ENCODE peak calls at places on chromosomes 16 and 17, in five cellular contexts. U, M, E, L and W are unnamed samples. For H3K4me1, the result is how much of the 10 kb centered on the place peaks cover.

GRCh38 chr17:7041607-7042506 is 2.0 kb downstream of the SLC16A11 start:
- DNase-seq in U (no peak), M (peak), E (no peak), L (no peak), W (no peak)

GRCh38 chr17:3882276-3882675 is 10.6 kb downstream of the CAMKK1 start:
- DNase-seq in U (no peak), M (no peak), E (no peak), L (no peak), W (no peak)

GRCh38 chr16:24829153-24829552 is 16.6 kb upstream of the SLC5A11 start:
- DNase-seq in U (no peak), M (no peak), E (no peak), L (no peak), W (no peak)

GRCh38 chr17:71284032-71284755 is 836.6 kb upstream of the SOX9 start:
- DNase-seq in U (no peak), M (no peak), E (no peak), L (no peak), W (no peak)

GRCh38 chr16:27879601-27880247 is 183.8 kb downstream of the GSG1L start:
- DNase-seq in U (no peak), M (peak), E (no peak), L (no peak), W (no peak)

GRCh38 chr16:16093625-16094332 is 129.5 kb downstream of the ABCC6 start:
- DNase-seq in U (no peak), M (no peak), E (no peak), L (no peak), W (no peak)

GRCh38 chr17:77869041-77869595 is 89.4 kb upstream of the TNRC6C start:
- DNase-seq in U (no peak), M (peak), E (no peak), L (peak), W (peak)

GRCh38 chr16:17173134-17173729 is 297.5 kb downstream of the XYLT1 start:
- DNase-seq in U (peak), M (no peak), E (no peak), L (peak), W (peak)

GRCh38 chr17:8946071-8946470 is 19.4 kb downstream of the PIK3R5 start:
- DNase-seq in U (no peak), M (no peak), E (no peak), L (no peak), W (no peak)

GRCh38 chr16:66270333-66270927 is 96.1 kb upstream of the CDH5 start:
- DNase-seq in U (no peak), M (peak), E (peak), L (peak), W (peak)

GRCh38 chr17:43873091-43873490 is 26.1 kb downstream of the CD300LG start:
- DNase-seq in U (no peak), M (no peak), E (no peak), L (no peak), W (no peak)

GRCh38 chr17:33802349-33803272 is 452.5 kb upstream of the CCL2 start:
- DNase-seq in U (no peak), M (no peak), E (no peak), L (peak), W (no peak)

GRCh38 chr17:57685499-57686132 is 59.5 kb downstream of the CCDC182 start:
- DNase-seq in U (no peak), M (no peak), E (no peak), L (no peak), W (no peak)

GRCh38 chr17:39177256-39177655 is 11.3 kb upstream of the ARL5C start:
- DNase-seq in U (no peak), M (peak), E (no peak), L (no peak), W (no peak)

GRCh38 chr16:19916064-19916463 is 31.4 kb upstream of the GPRC5B start:
- DNase-seq in U (no peak), M (no peak), E (no peak), L (no peak), W (no peak)

GRCh38 chr16:53863861-53864260 is 159.9 kb downstream of the FTO start:
- DNase-seq in U (no peak), M (no peak), E (no peak), L (no peak), W (no peak)

GRCh38 chr16:85897384-85897783 is 1.6 kb upstream of the IRF8 start:
- DNase-seq in U (no peak), M (no peak), E (no peak), L (no peak), W (no peak)

GRCh38 chr16:89393731-89394406 is 96.5 kb downstream of the ANKRD11 start:
- DNase-seq in U (no peak), M (no peak), E (peak), L (peak), W (no peak)

GRCh38 chr16:84782841-84783240 is 36.9 kb upstream of the CRISPLD2 start:
- DNase-seq in U (no peak), M (no peak), E (no peak), L (no peak), W (no peak)

GRCh38 chr16:49213594-49213993 is 68.0 kb downstream of the CBLN1 start:
- DNase-seq in U (no peak), M (no peak), E (no peak), L (no peak), W (no peak)

GRCh38 chr16:9134306-9134705 is 42.9 kb downstream of the HAPSTR1 start:
- DNase-seq in U (no peak), M (no peak), E (no peak), L (no peak), W (no peak)

GRCh38 chr16:57893559-57894389 is 77.2 kb downstream of the CNGB1 start:
- DNase-seq in U (no peak), M (no peak), E (no peak), L (peak), W (peak)

GRCh38 chr17:8128125-8128784 is 4.3 kb upstream of the HES7 start:
- DNase-seq in U (no peak), M (no peak), E (peak), L (no peak), W (no peak)

GRCh38 chr17:67413399-67413798 is 36.3 kb downstream of the PITPNC1 start:
- DNase-seq in U (no peak), M (no peak), E (no peak), L (no peak), W (no peak)

GRCh38 chr16:57503366-57503765 is 17.1 kb upstream of the DOK4 start:
- DNase-seq in U (no peak), M (peak), E (peak), L (no peak), W (no peak)

GRCh38 chr16:20906871-20907255 is 6.3 kb downstream of the LYRM1 start:
- DNase-seq in U (no peak), M (no peak), E (no peak), L (no peak), W (no peak)

GRCh38 chr16:67726106-67727034 is 7.3 kb upstream of the GFOD2 start:
- DNase-seq in U (no peak), M (no peak), E (no peak), L (no peak), W (peak)

GRCh38 chr17:73497721-73498120 is 146.5 kb downstream of the SDK2 start:
- DNase-seq in U (no peak), M (no peak), E (no peak), L (no peak), W (no peak)

GRCh38 chr16:27424772-27425498 is 23.0 kb downstream of the IL21R start:
- DNase-seq in U (no peak), M (no peak), E (no peak), L (no peak), W (no peak)

GRCh38 chr16:88287219-88287618 is 95.5 kb upstream of the ZNF469 start:
- DNase-seq in U (no peak), M (no peak), E (peak), L (no peak), W (peak)

GRCh38 chr16:74577882-74578366 is 29.0 kb downstream of the GLG1 start:
- DNase-seq in U (no peak), M (no peak), E (no peak), L (no peak), W (no peak)

GRCh38 chr17:65774787-65775186 is 213.3 kb upstream of the AXIN2 start:
- DNase-seq in U (no peak), M (no peak), E (no peak), L (no peak), W (no peak)

GRCh38 chr17:47225436-47225858 is 16.3 kb downstream of the MYL4 start:
- DNase-seq in U (peak), M (peak), E (no peak), L (no peak), W (peak)

GRCh38 chr17:49819118-49819517 is 28.8 kb downstream of the TAC4 start:
- DNase-seq in U (no peak), M (no peak), E (no peak), L (no peak), W (no peak)

GRCh38 chr17:65856865-65857264 is 295.4 kb upstream of the AXIN2 start:
- DNase-seq in U (no peak), M (no peak), E (no peak), L (no peak), W (no peak)

GRCh38 chr17:46191332-46192210 is 1.7 kb downstream of the KANSL1 start:
- DNase-seq in U (no peak), M (no peak), E (no peak), L (no peak), W (no peak)

GRCh38 chr17:68509151-68510057 is 2.8 kb upstream of the PRKAR1A start:
- DNase-seq in U (peak), M (peak), E (peak), L (peak), W (peak)

GRCh38 chr16:70254095-70254964 is 2.6 kb upstream of the EXOSC6 start:
- DNase-seq in U (no peak), M (no peak), E (peak), L (no peak), W (no peak)

GRCh38 chr16:75911896-75912295 is 185.6 kb upstream of the CPHXL start:
- DNase-seq in U (no peak), M (no peak), E (no peak), L (no peak), W (no peak)

GRCh38 chr16:2867987-2868789 is 10.2 kb upstream of the PRSS22 start:
- DNase-seq in U (peak), M (peak), E (peak), L (peak), W (peak)

GRCh38 chr16:2866422-2866821 is 8.5 kb upstream of the PRSS22 start:
- DNase-seq in U (no peak), M (no peak), E (no peak), L (no peak), W (no peak)

GRCh38 chr16:2869502-2870064 is 11.6 kb upstream of the PRSS22 start:
- DNase-seq in U (no peak), M (no peak), E (no peak), L (no peak), W (no peak)

GRCh38 chr16:2871926-2872325 is 11.1 kb upstream of the FLYWCH2 start:
- DNase-seq in U (no peak), M (peak), E (peak), L (peak), W (no peak)

DNA sequence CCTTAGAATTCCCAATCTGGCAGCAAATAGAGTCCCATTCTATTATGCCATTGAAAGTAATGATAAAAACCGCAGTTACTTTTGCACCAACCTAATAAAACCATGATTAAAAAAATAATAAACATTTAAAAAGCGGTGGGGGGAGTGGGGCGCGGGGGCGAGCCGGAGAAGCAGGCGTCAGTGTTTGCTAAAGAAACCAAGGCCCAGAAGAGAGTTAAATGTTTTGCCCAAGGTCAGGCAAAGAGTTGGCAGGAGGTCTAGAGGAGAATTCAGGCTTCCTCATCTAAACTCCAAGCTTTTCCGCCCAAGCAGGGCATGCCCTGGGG is 9.7 kb upstream of the PRSS22 start:
- DNase-seq in U (no peak), M (no peak), E (no peak), L (no peak), W (no peak)
- H3K27ac ChIP-seq in U (peak), M (peak), E (peak), L (peak), W (peak)

DNA sequence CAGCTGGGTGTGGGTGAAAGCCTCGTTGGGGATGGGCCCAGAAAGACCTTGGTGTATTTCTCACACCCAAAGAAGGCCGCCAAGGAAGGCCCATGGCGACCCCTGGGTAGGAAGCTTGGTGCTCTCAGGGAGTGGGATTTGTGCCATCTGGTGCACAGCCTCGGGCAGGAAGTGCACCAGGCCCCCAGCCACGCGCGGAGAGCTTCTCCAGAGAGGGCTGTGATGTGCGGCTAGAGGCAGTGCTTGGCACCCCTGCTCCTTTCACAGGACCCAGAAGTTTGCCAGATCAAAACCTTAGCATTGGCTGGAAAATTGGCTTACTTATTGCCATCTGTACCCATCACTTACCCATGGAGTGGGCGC is 144.0 kb downstream of the CLEC16A start:
- DNase-seq in U (no peak), M (no peak), E (no peak), L (no peak), W (no peak)
- H3K4me3 ChIP-seq in U (no peak), M (no peak), E (no peak), L (no peak), W (no peak)

GRCh38 chr17:81336296-81336929 is 41.3 kb upstream of the SLC38A10 start:
- DNase-seq in U (no peak), M (peak), E (no peak), L (no peak), W (no peak)

GRCh38 chr17:81334419-81334896 is 39.4 kb upstream of the SLC38A10 start:
- DNase-seq in U (no peak), M (peak), E (peak), L (no peak), W (peak)

GRCh38 chr17:81333626-81334368 is 38.7 kb upstream of the SLC38A10 start:
- DNase-seq in U (no peak), M (no peak), E (peak), L (no peak), W (no peak)

GRCh38 chr17:81335388-81336157 is 40.5 kb upstream of the SLC38A10 start:
- DNase-seq in U (no peak), M (peak), E (peak), L (peak), W (no peak)

GRCh38 chr17:81334987-81335386 is 39.9 kb upstream of the SLC38A10 start:
- DNase-seq in U (no peak), M (peak), E (peak), L (no peak), W (no peak)
- H3K4me1 ChIP-seq in U (under half), M (under half), E (under half), L (half or more), W (under half)

DNA sequence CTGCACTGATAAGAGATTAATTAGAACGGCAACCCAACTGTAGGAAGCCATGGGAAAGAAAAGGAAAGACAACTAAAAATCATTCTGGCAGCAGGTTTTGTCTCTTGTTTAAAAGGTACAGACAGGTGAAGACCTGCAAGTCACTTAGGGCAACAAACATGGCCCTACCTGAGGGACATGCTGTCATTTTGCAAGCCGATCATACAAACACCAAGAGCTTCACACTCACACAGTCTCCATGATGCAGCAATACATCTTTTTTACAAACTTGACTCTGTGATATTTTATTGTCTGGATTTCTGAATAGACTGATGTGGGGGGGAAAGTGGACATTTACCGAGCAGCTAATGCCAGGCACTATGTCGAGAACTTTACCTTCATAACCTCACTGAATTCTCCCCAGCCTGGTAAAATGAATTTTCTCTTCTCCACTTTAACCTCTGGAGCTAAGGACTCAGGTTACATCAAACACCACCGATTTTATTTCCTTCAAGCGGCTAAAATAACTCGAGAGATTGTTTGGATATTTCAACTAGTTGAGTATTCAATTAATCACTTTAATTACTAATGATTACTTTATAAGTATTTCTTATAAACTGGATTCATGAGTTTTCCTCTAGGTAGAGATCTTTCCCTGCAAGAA is 101.6 kb downstream of the PARN start:
- DNase-seq in U (no peak), M (no peak), E (no peak), L (no peak), W (no peak)
- H3K27ac ChIP-seq in U (peak), M (no peak), E (peak), L (no peak), W (no peak)